ENCODE peak calls at places on chromosomes 6 and 20, in four cellular contexts. One of them, this sample, is unnamed.

GRCh38 chr6:31175961-31176360 is 5.5 kb upstream of the POU5F1 start:
- DNase-seq in activated T-helper 1 cell treated with anti-CD3 and anti-CD28 coated beads, Interleukin-2, amount 50 U/mL, for 16 hours: no peak
- DNase-seq in fibroblast of pulmonary artery: peak
- DNase-seq in AG04450: no peak
- DNase-seq in this sample: no peak

GRCh38 chr6:37552267-37552666 is 52.6 kb upstream of the CCDC167 start:
- DNase-seq in activated T-helper 1 cell treated with anti-CD3 and anti-CD28 coated beads, Interleukin-2, amount 50 U/mL, for 16 hours: no peak
- DNase-seq in fibroblast of pulmonary artery: no peak
- DNase-seq in AG04450: no peak
- DNase-seq in this sample: no peak

GRCh38 chr6:168582581-168582981 is 141.6 kb downstream of the SMOC2 start:
- DNase-seq in activated T-helper 1 cell treated with anti-CD3 and anti-CD28 coated beads, Interleukin-2, amount 50 U/mL, for 16 hours: no peak
- DNase-seq in fibroblast of pulmonary artery: no peak
- DNase-seq in AG04450: no peak
- DNase-seq in this sample: no peak

GRCh38 chr6:75084872-75085381 is 120.9 kb downstream of the COL12A1 start:
- DNase-seq in activated T-helper 1 cell treated with anti-CD3 and anti-CD28 coated beads, Interleukin-2, amount 50 U/mL, for 16 hours: no peak
- DNase-seq in fibroblast of pulmonary artery: no peak
- DNase-seq in AG04450: no peak
- DNase-seq in this sample: peak

GRCh38 chr20:5871720-5872410 is 78.5 kb downstream of the TRMT6 start:
- DNase-seq in activated T-helper 1 cell treated with anti-CD3 and anti-CD28 coated beads, Interleukin-2, amount 50 U/mL, for 16 hours: no peak
- DNase-seq in fibroblast of pulmonary artery: no peak
- DNase-seq in AG04450: no peak
- DNase-seq in this sample: no peak

GRCh38 chr6:24492475-24492874 is 2.3 kb upstream of the ALDH5A1 start:
- DNase-seq in activated T-helper 1 cell treated with anti-CD3 and anti-CD28 coated beads, Interleukin-2, amount 50 U/mL, for 16 hours: no peak
- DNase-seq in fibroblast of pulmonary artery: peak
- DNase-seq in AG04450: no peak
- DNase-seq in this sample: no peak

GRCh38 chr6:63964347-63964746 is 328.7 kb downstream of the PHF3 start:
- DNase-seq in activated T-helper 1 cell treated with anti-CD3 and anti-CD28 coated beads, Interleukin-2, amount 50 U/mL, for 16 hours: no peak
- DNase-seq in fibroblast of pulmonary artery: no peak
- DNase-seq in AG04450: no peak
- DNase-seq in this sample: no peak

GRCh38 chr20:62642666-62643520 is 590 bp downstream of the SLCO4A1 start:
- DNase-seq in activated T-helper 1 cell treated with anti-CD3 and anti-CD28 coated beads, Interleukin-2, amount 50 U/mL, for 16 hours: no peak
- DNase-seq in fibroblast of pulmonary artery: no peak
- DNase-seq in AG04450: no peak
- DNase-seq in this sample: no peak

GRCh38 chr6:97689078-97689754 is 406.2 kb upstream of the MMS22L start:
- DNase-seq in activated T-helper 1 cell treated with anti-CD3 and anti-CD28 coated beads, Interleukin-2, amount 50 U/mL, for 16 hours: no peak
- DNase-seq in fibroblast of pulmonary artery: no peak
- DNase-seq in AG04450: no peak
- DNase-seq in this sample: no peak

GRCh38 chr6:151075943-151076555 is 163.7 kb upstream of the AKAP12 start:
- DNase-seq in activated T-helper 1 cell treated with anti-CD3 and anti-CD28 coated beads, Interleukin-2, amount 50 U/mL, for 16 hours: no peak
- DNase-seq in fibroblast of pulmonary artery: no peak
- DNase-seq in AG04450: no peak
- DNase-seq in this sample: no peak

This sample was measured in neuronal stem cell.